ENCODE peak calls at places on chromosomes 3 and 15, in seven cellular contexts. One of them, this sample, is unnamed.

GRCh38 chr3:174547801-174548200 is 311.3 kb upstream of the NAALADL2 start:
- DNase-seq in endothelial cell of umbilical vein: no peak
- DNase-seq in BJ: peak; percentile 10
- DNase-seq in Calu3: no peak
- DNase-seq in endodermal cell: no peak
- DNase-seq in stomach: no peak
- DNase-seq in mucosa of descending colon: no peak
- DNase-seq in this sample: no peak

GRCh38 chr3:141000027-141000663 is 51.0 kb upstream of the SPSB4 start:
- DNase-seq in endothelial cell of umbilical vein: peak; percentile 51
- DNase-seq in BJ: no peak
- DNase-seq in Calu3: peak; percentile 81
- DNase-seq in endodermal cell: peak; percentile 93
- DNase-seq in stomach: peak; percentile 63
- DNase-seq in mucosa of descending colon: peak; percentile 63
- DNase-seq in this sample: no peak

GRCh38 chr3:20668411-20668810 is 482.4 kb upstream of the SGO1 start:
- DNase-seq in endothelial cell of umbilical vein: peak; percentile 45
- DNase-seq in BJ: no peak
- DNase-seq in Calu3: no peak
- DNase-seq in endodermal cell: peak; percentile 78
- DNase-seq in stomach: no peak
- DNase-seq in mucosa of descending colon: no peak
- DNase-seq in this sample: no peak

GRCh38 chr3:55746808-55747413 is 259.8 kb upstream of the WNT5A start:
- DNase-seq in endothelial cell of umbilical vein: peak; percentile 6
- DNase-seq in BJ: no peak
- DNase-seq in Calu3: no peak
- DNase-seq in endodermal cell: no peak
- DNase-seq in stomach: no peak
- DNase-seq in mucosa of descending colon: no peak
- DNase-seq in this sample: no peak

GRCh38 chr15:72809329-72809728 is 25.8 kb upstream of the ADPGK start:
- DNase-seq in endothelial cell of umbilical vein: no peak
- DNase-seq in BJ: no peak
- DNase-seq in Calu3: no peak
- DNase-seq in endodermal cell: no peak
- DNase-seq in stomach: no peak
- DNase-seq in mucosa of descending colon: no peak
- DNase-seq in this sample: no peak

GRCh38 chr3:13850161-13850945 is 29.5 kb downstream of the WNT7A start:
- DNase-seq in endothelial cell of umbilical vein: no peak
- DNase-seq in BJ: peak; percentile 0
- DNase-seq in Calu3: peak; percentile 92
- DNase-seq in endodermal cell: peak; percentile 87
- DNase-seq in stomach: no peak
- DNase-seq in mucosa of descending colon: no peak
- DNase-seq in this sample: no peak

GRCh38 chr15:56390739-56391267 is 25.6 kb downstream of the TEX9 start:
- DNase-seq in endothelial cell of umbilical vein: no peak
- DNase-seq in BJ: no peak
- DNase-seq in Calu3: no peak
- DNase-seq in endodermal cell: no peak
- DNase-seq in stomach: no peak
- DNase-seq in mucosa of descending colon: no peak
- DNase-seq in this sample: no peak

GRCh38 chr3:173398111-173398479 is 551 bp downstream of the NLGN1 start:
- DNase-seq in endothelial cell of umbilical vein: no peak
- DNase-seq in BJ: no peak
- DNase-seq in Calu3: no peak
- DNase-seq in endodermal cell: no peak
- DNase-seq in stomach: no peak
- DNase-seq in mucosa of descending colon: no peak
- DNase-seq in this sample: no peak

GRCh38 chr3:102180291-102180931 is 254.4 kb upstream of the ZPLD1 start:
- DNase-seq in endothelial cell of umbilical vein: peak; percentile 94
- DNase-seq in BJ: peak; percentile 97
- DNase-seq in Calu3: no peak
- DNase-seq in endodermal cell: no peak
- DNase-seq in stomach: no peak
- DNase-seq in mucosa of descending colon: no peak
- DNase-seq in this sample: no peak

GRCh38 chr15:78402056-78402610 is 35.9 kb upstream of the IREB2 start:
- DNase-seq in endothelial cell of umbilical vein: no peak
- DNase-seq in BJ: no peak
- DNase-seq in Calu3: no peak
- DNase-seq in endodermal cell: no peak
- DNase-seq in stomach: no peak
- DNase-seq in mucosa of descending colon: no peak
- DNase-seq in this sample: no peak

GRCh38 chr15:64105113-64105704 is 9.4 kb downstream of the SNX1 start:
- DNase-seq in endothelial cell of umbilical vein: peak; percentile 37
- DNase-seq in BJ: no peak
- DNase-seq in Calu3: no peak
- DNase-seq in endodermal cell: no peak
- DNase-seq in stomach: no peak
- DNase-seq in mucosa of descending colon: peak; percentile 34
- DNase-seq in this sample: no peak

GRCh38 chr3:16084887-16085286 is 89.6 kb upstream of the GALNT15 start:
- DNase-seq in endothelial cell of umbilical vein: peak; percentile 95
- DNase-seq in BJ: no peak
- DNase-seq in Calu3: no peak
- DNase-seq in endodermal cell: no peak
- DNase-seq in stomach: no peak
- DNase-seq in mucosa of descending colon: no peak
- DNase-seq in this sample: no peak

GRCh38 chr15:39642011-39642640 is 61.2 kb downstream of the THBS1 start:
- DNase-seq in endothelial cell of umbilical vein: peak; percentile 82
- DNase-seq in BJ: peak; percentile 47
- DNase-seq in Calu3: no peak
- DNase-seq in endodermal cell: peak; percentile 50
- DNase-seq in stomach: no peak
- DNase-seq in mucosa of descending colon: no peak
- DNase-seq in this sample: no peak

GRCh38 chr15:39643747-39644520 is 63.1 kb downstream of the THBS1 start:
- DNase-seq in endothelial cell of umbilical vein: no peak
- DNase-seq in BJ: no peak
- DNase-seq in Calu3: no peak
- DNase-seq in endodermal cell: no peak
- DNase-seq in stomach: no peak
- DNase-seq in mucosa of descending colon: no peak
- DNase-seq in this sample: no peak

GRCh38 chr15:39640665-39641064 is 59.8 kb downstream of the THBS1 start:
- DNase-seq in endothelial cell of umbilical vein: no peak
- DNase-seq in BJ: no peak
- DNase-seq in Calu3: no peak
- DNase-seq in endodermal cell: no peak
- DNase-seq in stomach: no peak
- DNase-seq in mucosa of descending colon: peak; percentile 80
- DNase-seq in this sample: no peak

GRCh38 chr15:39639037-39639436 is 58.2 kb downstream of the THBS1 start:
- DNase-seq in endothelial cell of umbilical vein: no peak
- DNase-seq in BJ: no peak
- DNase-seq in Calu3: no peak
- DNase-seq in endodermal cell: no peak
- DNase-seq in stomach: no peak
- DNase-seq in mucosa of descending colon: no peak
- DNase-seq in this sample: no peak

DNA sequence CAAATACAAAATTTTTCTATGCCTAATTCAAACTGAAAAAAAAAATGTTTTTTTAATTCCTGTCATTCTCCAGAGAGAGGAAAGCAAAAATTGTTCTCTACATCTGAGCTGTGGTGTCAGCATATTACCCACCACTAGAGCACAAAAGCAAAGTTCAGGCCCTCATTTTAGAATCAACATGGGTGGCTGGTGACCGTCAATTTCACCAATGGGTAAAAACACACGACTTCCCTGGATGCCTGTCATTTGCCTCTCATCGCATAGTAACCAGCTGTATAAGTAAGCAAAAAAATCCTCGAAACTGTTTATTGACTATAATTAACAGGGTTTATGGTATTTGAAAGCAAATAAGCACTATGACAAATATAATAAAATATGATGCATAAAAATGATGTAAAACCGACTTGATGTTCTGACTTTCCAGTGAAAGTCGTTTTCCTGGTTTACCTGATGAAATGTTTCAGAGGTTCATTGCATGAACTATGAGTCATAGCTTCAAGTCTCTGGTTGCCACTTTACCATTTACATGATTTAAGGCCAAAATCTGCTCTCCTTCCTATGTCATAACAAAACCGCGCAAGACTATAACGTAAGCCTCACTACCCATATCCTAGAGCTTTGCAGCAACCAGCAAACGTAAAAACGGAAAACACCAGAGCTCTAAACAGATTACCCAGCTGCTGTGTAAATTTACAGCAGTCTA is 60.5 kb downstream of the THBS1 start:
- DNase-seq in endothelial cell of umbilical vein: no peak
- DNase-seq in BJ: no peak
- DNase-seq in Calu3: peak; percentile 22
- DNase-seq in endodermal cell: no peak
- DNase-seq in stomach: no peak
- DNase-seq in mucosa of descending colon: peak; percentile 86
- DNase-seq in this sample: no peak
- TF ChIP-seq CTCF in endothelial cell of umbilical vein: no peak
- TF ChIP-seq CTCF in BJ: no peak
- TF ChIP-seq CTCF in Calu3: no peak
- TF ChIP-seq CTCF in endodermal cell: peak; percentile 51
- TF ChIP-seq CTCF in stomach: no peak
- TF ChIP-seq CTCF in mucosa of descending colon: peak; percentile 9
- TF ChIP-seq CTCF in this sample: no peak

DNA sequence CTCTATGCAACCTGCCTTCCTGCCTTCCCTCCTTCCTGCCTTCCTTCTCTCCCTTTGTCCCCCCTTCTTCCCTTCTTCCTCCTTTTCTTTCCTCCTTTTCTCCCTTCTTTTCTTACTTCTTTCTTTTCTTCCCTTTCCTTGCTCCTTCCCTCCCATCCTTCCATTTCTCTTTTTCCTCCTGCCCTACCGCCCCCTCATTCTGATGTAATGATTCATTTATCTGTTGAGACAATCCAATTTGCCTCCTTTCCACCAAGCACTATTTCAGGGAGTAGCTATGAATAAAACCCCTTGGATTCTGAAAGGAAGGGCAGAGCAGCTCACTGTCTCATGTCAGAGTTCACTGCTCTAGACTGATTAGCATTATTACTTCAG is 462.5 kb downstream of the PDCD6IP start:
- DNase-seq in endothelial cell of umbilical vein: no peak
- DNase-seq in BJ: no peak
- DNase-seq in Calu3: no peak
- DNase-seq in endodermal cell: no peak
- DNase-seq in stomach: no peak
- DNase-seq in mucosa of descending colon: no peak
- DNase-seq in this sample: no peak
- TF ChIP-seq CTCF in endothelial cell of umbilical vein: no peak
- TF ChIP-seq CTCF in BJ: no peak
- TF ChIP-seq CTCF in Calu3: no peak
- TF ChIP-seq CTCF in endodermal cell: no peak
- TF ChIP-seq CTCF in stomach: no peak
- TF ChIP-seq CTCF in mucosa of descending colon: no peak
- TF ChIP-seq CTCF in this sample: no peak

DNA sequence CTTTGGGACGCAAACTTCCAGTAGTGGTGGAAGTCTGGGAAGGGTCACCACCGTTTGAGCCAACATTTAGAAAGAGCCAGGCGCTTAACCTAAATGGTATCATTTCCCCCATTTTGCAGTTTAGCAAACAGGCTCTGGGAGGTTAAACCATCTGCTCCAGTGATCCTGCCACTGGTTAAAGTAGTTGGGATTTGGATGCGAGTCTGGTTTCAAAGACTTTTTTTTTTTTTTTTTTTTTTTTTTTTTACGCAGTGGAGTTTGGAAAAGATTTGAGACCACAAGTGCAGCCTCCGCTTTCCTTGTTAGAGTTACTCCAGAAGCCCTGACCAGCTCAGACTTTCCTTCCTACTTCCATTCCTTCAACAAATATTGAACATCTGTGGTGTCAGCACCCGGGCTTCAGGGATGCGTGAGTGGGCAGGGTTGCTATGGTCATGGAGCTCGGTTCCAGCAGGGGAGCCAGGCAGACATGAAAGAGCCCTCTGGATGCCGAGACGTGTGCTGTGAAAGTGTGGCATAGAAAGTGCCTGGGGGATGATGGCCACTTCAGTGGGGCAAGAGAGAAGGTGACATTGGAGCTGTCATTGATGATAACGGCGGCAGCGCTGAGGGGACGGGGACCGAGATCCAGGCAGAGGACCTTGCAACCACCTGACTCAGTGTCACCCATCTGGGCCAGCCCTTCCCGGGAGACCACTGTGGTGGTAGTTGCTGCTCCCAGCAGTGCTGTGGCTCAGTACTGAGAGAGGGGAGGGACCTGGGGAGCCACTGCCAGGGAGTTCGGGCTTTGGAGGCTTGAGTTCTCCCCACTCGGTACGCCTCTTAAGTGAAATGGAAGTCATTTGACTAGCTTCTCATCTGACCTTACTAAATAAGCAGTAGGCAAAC is 1.1 kb upstream of the RNU6-1 start:
- DNase-seq in endothelial cell of umbilical vein: peak; percentile 51
- DNase-seq in BJ: no peak
- DNase-seq in Calu3: no peak
- DNase-seq in endodermal cell: peak; percentile 63
- DNase-seq in stomach: no peak
- DNase-seq in mucosa of descending colon: peak; percentile 33
- DNase-seq in this sample: no peak
- TF ChIP-seq CTCF in endothelial cell of umbilical vein: no peak
- TF ChIP-seq CTCF in BJ: peak; percentile 17
- TF ChIP-seq CTCF in Calu3: no peak
- TF ChIP-seq CTCF in endodermal cell: peak; percentile 16
- TF ChIP-seq CTCF in stomach: no peak
- TF ChIP-seq CTCF in mucosa of descending colon: no peak
- TF ChIP-seq CTCF in this sample: no peak

DNA sequence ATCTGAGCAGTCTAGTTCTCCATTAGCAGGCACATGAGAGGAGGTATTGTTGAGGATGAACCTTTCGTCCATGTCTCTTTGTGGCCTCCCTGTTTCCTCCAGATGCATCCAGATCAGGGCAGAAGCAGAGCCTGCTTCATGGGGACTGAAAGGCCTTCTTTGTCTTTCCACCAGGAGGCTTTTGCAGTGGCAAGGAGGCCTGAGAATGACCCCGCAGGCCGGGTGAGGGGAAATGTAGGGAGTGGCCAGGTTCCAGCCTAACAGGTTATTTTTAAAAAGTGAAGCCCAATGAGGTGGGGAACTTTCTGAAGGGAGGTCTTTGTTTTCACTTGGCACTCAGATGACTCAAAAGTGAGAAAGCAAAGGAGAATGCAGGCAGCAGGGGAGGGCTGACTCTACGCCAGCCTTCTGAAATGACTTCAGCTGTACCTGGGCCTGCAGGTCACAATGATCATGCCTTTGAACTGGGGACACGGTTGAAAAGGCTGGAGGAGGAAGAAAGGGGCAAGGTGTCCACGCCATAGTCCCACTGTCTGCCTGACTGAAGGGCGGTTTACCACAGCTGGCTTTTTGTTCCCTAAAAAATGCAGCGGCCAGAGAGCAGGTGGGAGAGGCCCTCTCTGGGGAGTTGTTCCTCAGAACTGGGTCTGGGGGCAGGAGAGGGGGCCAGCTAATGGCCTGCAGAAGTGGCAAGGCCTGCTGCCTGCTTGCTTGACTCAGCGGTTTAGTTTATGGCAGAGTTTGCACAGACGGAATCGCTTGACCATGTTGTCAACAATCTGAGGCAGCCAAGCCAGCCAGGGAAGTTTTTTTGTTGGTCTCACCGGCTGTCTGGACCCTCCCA is 28.7 kb downstream of the CMTM7 start:
- DNase-seq in endothelial cell of umbilical vein: peak; percentile 85
- DNase-seq in BJ: no peak
- DNase-seq in Calu3: peak; percentile 93
- DNase-seq in endodermal cell: peak; percentile 91
- DNase-seq in stomach: peak; percentile 54
- DNase-seq in mucosa of descending colon: no peak
- DNase-seq in this sample: no peak
- TF ChIP-seq CTCF in endothelial cell of umbilical vein: peak; percentile 25
- TF ChIP-seq CTCF in BJ: peak; percentile 26
- TF ChIP-seq CTCF in Calu3: no peak
- TF ChIP-seq CTCF in endodermal cell: peak; percentile 71
- TF ChIP-seq CTCF in stomach: no peak
- TF ChIP-seq CTCF in mucosa of descending colon: no peak
- TF ChIP-seq CTCF in this sample: no peak